ENCODE peak calls at places on chromosome 1, in ten cellular contexts. L is heart left ventricle, C is adrenal gland, E is NB4, O is breast epithelium, X is stomach, T is prostate gland, Y is HCT116, J is transverse colon, V is right lobe of liver. P is an unnamed sample.

GRCh38 chr1:45344491-45344890 is 4.3 kb upstream of the MUTYH start:
- DNase-seq in L (no peak), C (no peak), E (no peak), O (no peak), X (no peak), T (no peak), Y (no peak), J (no peak), V (no peak), P (no peak)

GRCh38 chr1:209802117-209802779 is 3.7 kb downstream of the IRF6 start:
- DNase-seq in L (no peak), C (peak; percentile 51), E (no peak), O (no peak), X (peak; percentile 59), T (peak; percentile 76), Y (no peak), J (no peak), V (peak; percentile 78), P (no peak)

GRCh38 chr1:60958001-60958400 is 124.4 kb upstream of the NFIA start:
- DNase-seq in L (no peak), C (no peak), E (no peak), O (no peak), X (no peak), T (no peak), Y (no peak), J (no peak), V (no peak), P (no peak)

GRCh38 chr1:228014235-228014930 is 7.6 kb downstream of the WNT3A start:
- DNase-seq in L (peak; percentile 1), C (peak; percentile 13), E (no peak), O (peak; percentile 66), X (no peak), T (peak; percentile 80), Y (no peak), J (no peak), V (no peak), P (no peak)

GRCh38 chr1:116139592-116140134 is 28.5 kb downstream of the MAB21L3 start:
- DNase-seq in L (no peak), C (no peak), E (no peak), O (no peak), X (no peak), T (no peak), Y (no peak), J (no peak), V (no peak), P (no peak)

GRCh38 chr1:207890136-207890738 is 20.7 kb downstream of the CD34 start:
- DNase-seq in L (peak; percentile 92), C (peak; percentile 84), E (peak; percentile 68), O (peak; percentile 75), X (peak; percentile 66), T (no peak), Y (no peak), J (peak; percentile 38), V (peak; percentile 61), P (peak; percentile 70)

GRCh38 chr1:42684139-42684538 is 1.9 kb downstream of the YBX1 start:
- DNase-seq in L (no peak), C (no peak), E (peak; percentile 76), O (no peak), X (no peak), T (no peak), Y (no peak), J (no peak), V (no peak), P (no peak)

GRCh38 chr1:221672965-221673364 is 68.9 kb downstream of the DUSP10 start:
- DNase-seq in L (no peak), C (no peak), E (no peak), O (no peak), X (no peak), T (no peak), Y (no peak), J (no peak), V (no peak), P (no peak)

GRCh38 chr1:53061123-53061858 is 722 bp upstream of the PODN start:
- DNase-seq in L (no peak), C (peak; percentile 31), E (no peak), O (no peak), X (no peak), T (no peak), Y (no peak), J (no peak), V (no peak), P (peak; percentile 92)

GRCh38 chr1:34858901-34859441 is 578 bp downstream of the SMIM12 start:
- DNase-seq in L (no peak), C (peak; percentile 79), E (no peak), O (no peak), X (no peak), T (no peak), Y (no peak), J (no peak), V (peak; percentile 63), P (no peak)

GRCh38 chr1:12521096-12521495 is 96.9 kb downstream of the DHRS3 start:
- DNase-seq in L (no peak), C (no peak), E (no peak), O (no peak), X (peak; percentile 3), T (no peak), Y (no peak), J (no peak), V (peak; percentile 28), P (no peak)

GRCh38 chr1:24384251-24385090 is 29.1 kb downstream of the STPG1 start:
- DNase-seq in L (no peak), C (no peak), E (no peak), O (peak; percentile 13), X (peak; percentile 48), T (peak; percentile 71), Y (no peak), J (peak; percentile 35), V (peak; percentile 45), P (peak; percentile 85)

DNA sequence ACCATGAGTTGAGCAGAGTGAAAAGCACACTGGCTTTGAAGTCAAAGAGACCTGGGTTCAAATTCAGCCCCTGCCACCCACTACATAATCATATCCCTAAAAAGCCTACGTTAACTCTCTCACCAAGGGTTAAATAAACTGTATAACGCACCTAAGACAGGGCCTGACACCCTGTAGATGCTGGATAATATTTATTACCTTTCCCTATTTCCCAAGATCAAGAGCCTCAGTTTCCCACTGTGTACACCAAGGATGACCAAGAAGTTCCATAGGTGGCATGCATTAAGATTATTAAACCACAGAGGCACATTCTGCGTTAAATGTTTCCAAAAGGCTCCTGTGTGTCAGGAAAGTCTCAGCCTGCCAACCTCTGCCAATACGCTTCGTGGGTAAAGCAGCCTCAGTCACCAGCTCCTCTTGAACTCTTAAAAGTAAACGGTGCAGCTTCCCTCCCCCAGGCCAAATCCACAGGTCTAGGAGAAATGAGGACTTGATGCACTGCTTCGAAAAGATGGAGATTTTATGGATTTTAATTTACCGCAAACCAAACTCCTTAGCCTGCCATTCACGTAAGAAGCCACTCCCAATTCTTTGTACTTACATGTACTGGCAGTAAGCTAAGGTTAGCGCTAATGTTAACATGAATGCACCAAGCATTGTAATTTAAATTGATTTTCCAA is 2.7 kb downstream of the USP24 start:
- DNase-seq in L (no peak), C (no peak), E (peak; percentile 37), O (no peak), X (no peak), T (no peak), Y (no peak), J (no peak), V (no peak), P (no peak)
- H3K4me3 ChIP-seq in L (peak overlapping the region; percentile 90), C (no peak overlapping the region), E (peak overlapping the region; percentile 81), O (no peak overlapping the region), X (peak overlapping the region; percentile 87), T (no peak overlapping the region), Y (no peak overlapping the region), J (no peak overlapping the region), V (no peak overlapping the region), P (no peak overlapping the region)

GRCh38 chr1:246933893-246934292 is 2.1 kb upstream of the AHCTF1 start:
- DNase-seq in L (no peak), C (no peak), E (no peak), O (no peak), X (no peak), T (no peak), Y (no peak), J (no peak), V (no peak), P (no peak)
- TF ChIP-seq POLR2A in L (no peak), C (no peak), E (no peak), O (no peak), X (no peak), T (no peak), Y (no peak), J (no peak), V (no peak), P (no peak)

DNA sequence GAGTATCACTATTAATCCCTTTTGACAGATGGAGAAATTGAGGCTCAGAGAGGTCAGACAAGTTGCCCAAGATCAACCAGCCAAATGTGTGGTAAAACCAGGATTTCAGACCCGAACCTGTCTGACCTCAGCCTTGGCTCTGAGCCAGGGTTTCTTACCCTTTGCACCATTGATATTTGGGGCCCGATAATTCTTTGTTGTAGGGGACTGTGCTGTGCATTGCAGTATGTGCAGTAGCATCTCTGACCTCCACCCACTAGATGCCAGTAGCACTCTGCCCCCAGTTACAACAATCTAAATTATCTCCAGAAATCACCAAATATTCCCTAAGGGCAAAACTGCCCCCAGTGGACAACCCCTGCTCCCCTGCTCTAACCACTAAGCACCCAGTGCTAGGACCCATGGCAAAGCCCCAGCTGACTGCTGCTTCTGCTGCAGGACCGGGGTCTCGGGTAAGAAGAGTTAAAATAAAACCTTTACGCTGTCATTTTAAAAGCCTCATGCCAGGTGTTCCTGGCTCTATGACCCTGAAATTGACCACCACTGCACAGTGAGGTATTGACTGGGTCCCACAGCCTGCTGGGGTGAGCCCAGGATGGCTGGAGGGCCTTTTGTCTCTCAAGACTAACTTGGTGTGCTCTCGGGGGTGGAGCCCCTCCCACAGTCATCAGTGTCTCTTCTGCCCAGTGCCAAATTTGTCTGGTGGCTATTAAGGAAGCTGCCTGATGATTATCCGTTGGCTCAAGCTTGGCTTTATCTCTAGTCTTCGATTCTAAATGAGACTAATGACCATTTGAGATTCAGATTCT is 5.6 kb upstream of the MAN1C1 start:
- DNase-seq in L (no peak), C (no peak), E (peak; percentile 44), O (no peak), X (no peak), T (no peak), Y (peak; percentile 21), J (no peak), V (no peak), P (no peak)
- TF ChIP-seq CTCF in L (no peak), C (no peak), E (no peak), O (no peak), X (peak; percentile 6), T (no peak), Y (peak; percentile 44), J (no peak), V (peak; percentile 41), P (no peak)

GRCh38 chr1:41627491-41628280 is 143.2 kb upstream of the EDN2 start:
- DNase-seq in L (no peak), C (no peak), E (no peak), O (no peak), X (no peak), T (no peak), Y (no peak), J (no peak), V (no peak), P (peak; percentile 58)
- H3K4me3 ChIP-seq in L (no peak overlapping the region), C (no peak overlapping the region), E (no peak overlapping the region), O (no peak overlapping the region), X (no peak overlapping the region), T (no peak overlapping the region), Y (no peak overlapping the region), J (no peak overlapping the region), V (no peak overlapping the region), P (no peak overlapping the region)